ENCODE peak calls at places on chromosomes 4 and X, in four cellular contexts. M is CD4-positive, alpha-beta T cell; Q is CD8-positive, alpha-beta T cell; Z is epithelial cell of esophagus. R is an unnamed sample.

GRCh38 chr4:108649863-108650211 is 562 bp upstream of the OSTC start:
- DNase-seq in Z (no peak), M (no peak), Q (no peak), R (no peak)

GRCh38 chr4:3059090-3059428 is 15.3 kb downstream of the HTT-AS start:
- DNase-seq in M (no peak), Q (no peak), Z (no peak), R (no peak)

GRCh38 chrX:111568356-111568755 is 56.9 kb downstream of the SERTM2 start:
- DNase-seq in Z (peak), Q (no peak), M (no peak), R (no peak)

GRCh38 chrX:17020828-17021821 is 74.7 kb downstream of the REPS2 start:
- DNase-seq in M (no peak), Z (no peak), Q (no peak), R (no peak)

GRCh38 chrX:21840199-21840557 is 761 bp downstream of the MBTPS2 start:
- DNase-seq in Q (no peak), Z (peak), M (no peak), R (no peak)

GRCh38 chr4:128288689-128289106 is 1.1 kb upstream of the PGRMC2 start:
- DNase-seq in Z (peak), Q (peak), M (no peak), R (no peak)

GRCh38 chr4:107247738-107248137 is 211.6 kb upstream of the DKK2 start:
- DNase-seq in Z (no peak), M (no peak), Q (no peak), R (no peak)

GRCh38 chrX:48003367-48003757 is 427 bp downstream of the ZNF182 start:
- DNase-seq in M (no peak), Q (no peak), Z (no peak), R (no peak)

GRCh38 chr4:53240573-53240972 is 125.3 kb downstream of the SCFD2 start:
- DNase-seq in Q (no peak), M (no peak), Z (no peak), R (no peak)

GRCh38 chr4:123832173-123833026 is 435.8 kb downstream of the SPRY1 start:
- DNase-seq in Z (peak), Q (no peak), M (no peak), R (no peak)

GRCh38 chr4:46250997-46251396 is 127.1 kb upstream of the GABRG1 start:
- DNase-seq in Z (no peak), Q (no peak), M (no peak), R (no peak)

GRCh38 chr4:13857397-13857796 is 229.9 kb upstream of the BOD1L1 start:
- DNase-seq in Q (no peak), M (no peak), Z (no peak), R (no peak)

GRCh38 chr4:13857800-13858199 is 230.3 kb upstream of the BOD1L1 start:
- DNase-seq in M (no peak), Q (no peak), Z (no peak), R (no peak)

GRCh38 chr4:13856387-13856786 is 228.9 kb upstream of the BOD1L1 start:
- DNase-seq in Q (no peak), M (no peak), Z (no peak), R (no peak)

GRCh38 chr4:13859423-13859822 is 231.9 kb upstream of the BOD1L1 start:
- DNase-seq in Q (no peak), Z (no peak), M (no peak), R (no peak)

GRCh38 chr4:13860126-13860525 is 232.6 kb upstream of the BOD1L1 start:
- DNase-seq in Q (no peak), M (no peak), Z (no peak), R (no peak)
- TF ChIP-seq CTCF in Q (no peak), M (no peak), Z (no peak), R (no peak)

GRCh38 chrX:45749375-45749774 is 548.7 kb upstream of the DIPK2B start:
- DNase-seq in Q (no peak), Z (no peak), M (no peak), R (no peak)
- TF ChIP-seq CTCF in Q (no peak), Z (peak), M (no peak), R (no peak)

DNA sequence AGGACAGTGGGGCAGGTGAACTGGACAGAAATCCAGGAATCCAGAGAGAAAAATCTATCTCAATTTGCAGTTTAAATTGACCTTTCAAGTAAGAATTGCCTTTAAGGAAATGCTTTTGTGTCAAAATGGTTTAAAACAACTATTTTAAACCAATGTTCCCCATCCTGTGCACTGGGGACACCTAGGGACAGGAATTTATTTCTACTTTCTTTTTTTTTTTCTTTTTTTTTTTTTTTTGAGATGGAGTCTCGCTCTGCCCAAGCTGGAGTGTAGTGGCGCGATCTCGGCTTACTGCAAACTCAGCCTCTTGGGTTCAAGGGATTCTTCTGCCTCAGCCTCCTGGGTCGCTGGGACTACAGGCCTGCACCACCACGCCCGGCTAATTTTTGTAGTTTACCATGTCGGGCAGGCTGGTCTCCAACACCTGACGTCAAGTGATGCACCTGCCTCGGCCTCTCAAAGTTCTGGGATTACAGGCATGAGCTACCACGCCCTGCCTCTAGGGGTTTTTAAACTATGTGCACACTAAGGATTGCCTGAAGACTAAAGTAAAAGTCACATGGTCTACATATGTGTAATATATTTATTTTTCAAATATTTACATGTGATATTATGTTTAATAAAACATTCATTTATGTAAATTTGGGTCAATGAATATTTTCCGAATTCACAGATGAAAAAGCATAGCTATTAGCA is 1213.4 kb downstream of the STIM2 start:
- DNase-seq in Q (no peak), M (no peak), Z (no peak), R (no peak)
- TF ChIP-seq CTCF in Q (no peak), M (no peak), Z (no peak), R (no peak)

GRCh38 chr4:122012735-122013134 is 60.9 kb upstream of the TRPC3 start:
- DNase-seq in M (no peak), Z (peak), Q (no peak), R (no peak)
- TF ChIP-seq CTCF in M (no peak), Z (no peak), Q (no peak), R (no peak)

GRCh38 chrX:149830192-149830873 is 48.6 kb downstream of the MAGEA9 start:
- DNase-seq in Z (peak), M (no peak), Q (peak), R (no peak)

GRCh38 chrX:149827254-149827653 is 45.5 kb downstream of the MAGEA9 start:
- DNase-seq in Z (no peak), M (no peak), Q (no peak), R (no peak)

GRCh38 chrX:149829751-149830191 is 48.0 kb downstream of the MAGEA9 start:
- DNase-seq in M (no peak), Q (peak), Z (peak), R (no peak)

GRCh38 chrX:149837167-149837566 is 43.8 kb upstream of the MAGEA8 start:
- DNase-seq in Z (no peak), M (no peak), Q (no peak), R (no peak)

DNA sequence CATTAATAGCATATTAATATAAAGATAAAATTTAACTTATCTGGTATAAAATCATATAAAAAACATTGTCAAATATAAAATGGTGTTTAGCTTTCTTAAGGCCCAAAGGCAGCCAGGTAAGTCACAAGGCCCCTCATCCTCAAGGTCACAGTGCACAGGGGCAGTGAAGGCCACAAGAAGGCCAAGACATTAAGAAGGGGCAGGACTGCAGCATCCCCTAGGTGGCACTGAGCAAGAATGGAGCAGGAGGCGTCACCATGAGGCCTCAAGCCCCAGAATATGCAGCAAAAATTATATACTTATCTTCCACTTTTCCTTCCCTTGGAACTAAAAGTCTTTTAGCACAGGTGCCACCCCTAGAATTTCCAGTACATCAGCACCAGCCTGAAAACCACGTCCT is 49.5 kb upstream of the MAGEA8 start:
- DNase-seq in M (no peak), Q (no peak), Z (no peak), R (no peak)
- TF ChIP-seq CTCF in M (no peak), Q (no peak), Z (no peak), R (no peak)

DNA sequence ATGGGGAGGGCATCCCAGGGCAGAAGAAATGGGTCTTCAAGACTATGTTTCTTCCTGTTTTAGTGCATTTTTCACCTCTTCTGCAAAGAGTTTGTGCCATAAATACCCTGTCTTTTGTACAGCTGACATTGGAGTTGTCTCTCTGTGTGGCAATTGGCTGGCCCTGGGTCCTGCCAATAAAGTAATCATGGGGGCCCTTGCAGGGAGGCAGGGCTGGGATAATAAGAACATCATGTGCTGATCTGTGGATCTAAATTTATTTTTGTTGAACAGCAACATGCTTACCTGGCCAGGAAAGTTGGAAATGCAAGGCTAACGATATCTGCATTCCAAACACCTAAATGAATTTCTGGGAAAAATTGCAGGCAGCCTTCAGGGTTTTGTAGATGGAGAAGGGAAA is 174.6 kb upstream of the GATB start:
- DNase-seq in M (no peak), Q (no peak), Z (no peak), R (no peak)
- TF ChIP-seq CTCF in M (no peak), Q (no peak), Z (no peak), R (no peak)

DNA sequence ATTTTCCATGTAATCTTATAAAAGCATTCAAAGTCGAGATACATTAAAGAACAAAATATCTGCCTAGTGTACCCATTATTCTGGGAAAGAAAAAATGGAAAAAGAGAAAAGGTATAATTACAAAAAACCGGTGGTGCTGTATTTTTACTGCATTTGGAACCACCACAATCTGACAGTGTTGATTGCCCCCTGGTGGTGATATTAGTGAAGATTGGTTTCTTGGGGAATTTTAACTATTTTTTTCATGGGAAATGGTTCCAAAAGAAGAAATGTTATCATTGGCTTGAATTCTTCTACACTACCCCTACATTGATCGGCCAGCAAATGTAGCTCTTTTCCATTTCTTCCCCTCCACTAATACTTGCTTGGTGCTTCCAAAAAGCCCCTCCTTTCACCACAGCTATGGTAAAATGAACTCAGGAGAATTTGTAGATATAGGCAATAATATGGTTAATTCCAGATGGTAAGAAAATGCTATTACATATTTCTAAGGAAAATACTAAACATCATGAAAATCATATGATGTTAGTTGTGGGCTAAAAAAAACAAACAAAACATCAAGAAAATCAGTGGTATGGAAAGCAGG is 50.0 kb downstream of the COX18 start:
- DNase-seq in Q (no peak), M (no peak), Z (peak), R (no peak)
- TF ChIP-seq CTCF in Q (peak), M (peak), Z (peak), R (no peak)